ENCODE peak calls at places on chromosomes 13 and 19, in four cellular contexts. I is K562, F is HepG2, G is GM12878. Z is an unnamed sample.

GRCh38 chr13:41196011-41196410 is 1.6 kb upstream of the KBTBD7 start:
- DNase-seq in I (no peak), F (no peak), G (no peak), Z (no peak)

GRCh38 chr13:59103004-59103768 is 1060.5 kb downstream of the DIAPH3 start:
- DNase-seq in I (no peak), F (no peak), G (no peak), Z (no peak)

GRCh38 chr19:40224342-40225148 is 1.9 kb downstream of the CCNP start:
- DNase-seq in I (no peak), F (no peak), G (no peak), Z (no peak)

GRCh38 chr13:96229356-96229755 is 139.4 kb downstream of the HS6ST3 start:
- DNase-seq in I (peak; percentile 8), F (peak; percentile 21), G (no peak), Z (peak; percentile 12)

GRCh38 chr13:26280295-26280694 is 26.4 kb downstream of the CDK8 start:
- DNase-seq in I (no peak), F (no peak), G (no peak), Z (no peak)

GRCh38 chr13:97945342-97945741 is 8.1 kb upstream of the IPO5 start:
- DNase-seq in I (no peak), F (no peak), G (no peak), Z (no peak)

GRCh38 chr13:107450931-107451330 is 764.4 kb downstream of the LIG4 start:
- DNase-seq in I (no peak), F (no peak), G (no peak), Z (no peak)

GRCh38 chr13:99224019-99224418 is 23.4 kb downstream of the UBAC2 start:
- DNase-seq in I (no peak), F (no peak), G (no peak), Z (no peak)

GRCh38 chr19:53621885-53622710 is 9.7 kb upstream of the DPRX start:
- DNase-seq in I (no peak), F (peak; percentile 56), G (no peak), Z (no peak)

GRCh38 chr13:48826039-48826438 is 149.7 kb upstream of the FNDC3A start:
- DNase-seq in I (no peak), F (no peak), G (no peak), Z (no peak)

GRCh38 chr19:55188620-55189019 is 8.5 kb upstream of the SYT5 start:
- DNase-seq in I (peak; percentile 32), F (no peak), G (no peak), Z (no peak)

GRCh38 chr19:31272707-31273106 is 76.5 kb downstream of the TSHZ3 start:
- DNase-seq in I (no peak), F (no peak), G (no peak), Z (no peak)

GRCh38 chr19:38316477-38317067 is 825 bp upstream of the YIF1B start:
- DNase-seq in I (no peak), F (no peak), G (no peak), Z (peak; percentile 36)

GRCh38 chr19:18765224-18765623 is 25.9 kb downstream of the COMP start:
- DNase-seq in I (no peak), F (no peak), G (no peak), Z (no peak)

GRCh38 chr13:46211521-46212351 is at the start of gene LRRC63:
- DNase-seq in I (peak; percentile 81), F (no peak), G (no peak), Z (peak; percentile 82)

GRCh38 chr19:18153555-18154134 is 682 bp downstream of the PIK3R2 start:
- DNase-seq in I (peak; percentile 40), F (no peak), G (no peak), Z (no peak)

GRCh38 chr19:58020985-58021384 is 12.8 kb upstream of the ZSCAN1 start:
- DNase-seq in I (no peak), F (no peak), G (no peak), Z (no peak)

GRCh38 chr19:58024661-58025060 is 9.2 kb upstream of the ZSCAN1 start:
- DNase-seq in I (no peak), F (no peak), G (no peak), Z (no peak)

GRCh38 chr19:58022283-58022660 is 11.6 kb upstream of the ZSCAN1 start:
- DNase-seq in I (no peak), F (no peak), G (no peak), Z (no peak)

GRCh38 chr19:58020129-58020528 is 13.7 kb upstream of the ZSCAN1 start:
- DNase-seq in I (no peak), F (no peak), G (no peak), Z (no peak)

DNA sequence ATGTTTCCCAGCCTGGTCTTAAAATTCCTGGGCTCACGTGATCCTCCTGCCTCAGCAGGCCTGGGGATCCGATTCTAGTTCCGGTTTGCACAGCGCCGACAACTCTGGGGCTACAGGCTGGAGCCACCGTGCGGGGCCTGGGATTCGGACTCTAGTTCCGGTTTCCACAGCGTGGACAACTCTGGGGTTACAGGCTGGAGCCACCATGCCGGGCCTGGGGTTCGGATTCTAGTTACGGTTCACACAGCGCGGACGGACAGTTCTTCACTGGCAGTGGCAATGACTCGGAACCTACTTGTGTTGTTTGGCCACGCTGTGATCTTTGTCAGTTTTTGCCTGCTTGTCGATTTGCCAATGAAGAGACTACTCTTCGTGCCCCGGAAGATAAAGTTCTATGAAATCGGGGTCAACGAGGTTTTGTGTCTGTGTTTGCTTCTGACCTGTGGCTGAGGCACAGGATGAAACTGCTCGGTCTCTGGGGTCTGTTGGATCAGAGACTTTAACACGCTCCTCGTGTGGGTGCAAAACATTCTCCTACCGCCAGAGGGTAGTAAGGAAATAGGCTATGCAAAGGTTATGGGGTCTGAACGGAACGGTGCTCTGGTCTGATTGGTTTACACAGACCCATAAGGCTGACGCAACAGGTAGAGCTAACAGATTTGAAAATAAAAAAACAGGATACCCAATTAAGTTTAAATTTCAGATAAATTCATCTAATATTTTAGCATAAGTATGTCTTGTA is 12.1 kb upstream of the ZSCAN1 start:
- DNase-seq in I (peak; percentile 58), F (peak; percentile 53), G (no peak), Z (peak; percentile 25)
- TF ChIP-seq FOXK2 in I (no peak), F (no peak), G (no peak), Z (no peak)

GRCh38 chr13:100234006-100234405 is 145.1 kb downstream of the PCCA start:
- DNase-seq in I (no peak), F (no peak), G (no peak), Z (no peak)
- TF ChIP-seq FOXK2 in I (no peak), F (no peak), G (no peak), Z (no peak)

GRCh38 chr19:44800461-44800860 is 8.4 kb upstream of the BCAM start:
- DNase-seq in I (peak; percentile 90), F (peak; percentile 86), G (peak; percentile 34), Z (peak; percentile 89)
- TF ChIP-seq FOXK2 in I (no peak), F (peak; percentile 26), G (no peak), Z (no peak)

GRCh38 chr19:29966594-29967249 is 24.7 kb downstream of the URI1 start:
- DNase-seq in I (no peak), F (peak; percentile 10), G (no peak), Z (no peak)

GRCh38 chr19:29965529-29965928 is 23.5 kb downstream of the URI1 start:
- DNase-seq in I (no peak), F (no peak), G (no peak), Z (no peak)

GRCh38 chr19:29969891-29970290 is 27.9 kb downstream of the URI1 start:
- DNase-seq in I (no peak), F (no peak), G (no peak), Z (no peak)

GRCh38 chr19:29971002-29971401 is 29.0 kb downstream of the URI1 start:
- DNase-seq in I (no peak), F (no peak), G (no peak), Z (no peak)

GRCh38 chr19:29967623-29968022 is 25.6 kb downstream of the URI1 start:
- DNase-seq in I (peak; percentile 35), F (no peak), G (no peak), Z (no peak)
- TF ChIP-seq FOXK2 in I (peak; percentile 42), F (no peak), G (no peak), Z (no peak)

GRCh38 chr13:39414339-39414738 is 188.7 kb downstream of the LHFPL6 start:
- DNase-seq in I (no peak), F (no peak), G (peak; percentile 15), Z (no peak)
- TF ChIP-seq FOXK2 in I (no peak), F (no peak), G (no peak), Z (no peak)

GRCh38 chr19:48777720-48778119 is 22.4 kb downstream of the FGF21 start:
- DNase-seq in I (no peak), F (no peak), G (no peak), Z (no peak)

GRCh38 chr19:48777139-48777538 is 21.8 kb downstream of the FGF21 start:
- DNase-seq in I (no peak), F (no peak), G (no peak), Z (no peak)

GRCh38 chr19:48784527-48784926 is 26.3 kb downstream of the BCAT2 start:
- DNase-seq in I (peak; percentile 58), F (no peak), G (no peak), Z (no peak)

GRCh38 chr19:48780684-48781391 is 25.5 kb downstream of the FGF21 start:
- DNase-seq in I (peak; percentile 44), F (peak; percentile 88), G (peak; percentile 54), Z (no peak)

DNA sequence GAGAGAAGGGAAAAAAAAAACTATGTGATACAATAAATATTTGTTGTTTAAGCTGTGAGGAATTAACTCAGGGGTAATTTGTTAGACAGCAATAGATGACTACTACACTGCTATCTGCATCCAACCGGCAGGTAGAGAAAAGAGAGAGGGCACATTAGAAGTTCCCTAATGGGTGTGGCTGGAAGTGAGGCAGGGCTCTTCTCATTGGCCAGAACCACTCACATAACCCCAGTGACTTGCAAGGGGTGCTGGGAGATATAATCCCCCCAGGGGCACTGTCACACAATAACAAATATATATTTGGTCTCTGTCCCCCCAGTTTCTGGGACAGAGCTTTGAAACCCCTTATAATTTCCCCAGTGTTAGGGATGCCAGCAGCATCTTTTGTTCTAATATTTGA is 24.3 kb downstream of the FGF21 start:
- DNase-seq in I (peak; percentile 53), F (no peak), G (no peak), Z (no peak)
- TF ChIP-seq FOXK2 in I (no peak), F (no peak), G (no peak), Z (no peak)